ENCODE peak calls at places on chromosomes 7 and 10, in four cellular contexts. One of them, this sample, is unnamed.

GRCh38 chr7:1898628-1899185 is 228.6 kb downstream of the ELFN1 start:
- DNase-seq in RWPE1: no peak
- DNase-seq in GM19239: no peak
- DNase-seq in GM04503: no peak
- DNase-seq in this sample: no peak

GRCh38 chr7:115676080-115676479 is 354.5 kb downstream of the TFEC start:
- DNase-seq in RWPE1: peak; percentile 5
- DNase-seq in GM19239: no peak
- DNase-seq in GM04503: no peak
- DNase-seq in this sample: no peak

GRCh38 chr10:69492091-69492745 is 41.0 kb downstream of the TSPAN15 start:
- DNase-seq in RWPE1: no peak
- DNase-seq in GM19239: no peak
- DNase-seq in GM04503: no peak
- DNase-seq in this sample: no peak

GRCh38 chr7:99407849-99408346 is 499 bp downstream of the PDAP1 start:
- DNase-seq in RWPE1: peak; percentile 80
- DNase-seq in GM19239: no peak
- DNase-seq in GM04503: peak; percentile 27
- DNase-seq in this sample: peak; percentile 28

GRCh38 chr10:132676193-132676891 is 109.6 kb downstream of the NKX6-2 start:
- DNase-seq in RWPE1: no peak
- DNase-seq in GM19239: no peak
- DNase-seq in GM04503: no peak
- DNase-seq in this sample: no peak

GRCh38 chr7:30389793-30390192 is 88.8 kb downstream of the NOD1 start:
- DNase-seq in RWPE1: no peak
- DNase-seq in GM19239: no peak
- DNase-seq in GM04503: no peak
- DNase-seq in this sample: no peak

GRCh38 chr10:470339-471003 is 219.0 kb downstream of the DIP2C start:
- DNase-seq in RWPE1: no peak
- DNase-seq in GM19239: no peak
- DNase-seq in GM04503: no peak
- DNase-seq in this sample: no peak

GRCh38 chr10:132407846-132408278 is 10.9 kb downstream of the PWWP2B start:
- DNase-seq in RWPE1: peak; percentile 88
- DNase-seq in GM19239: no peak
- DNase-seq in GM04503: no peak
- DNase-seq in this sample: no peak

GRCh38 chr10:78109210-78109609 is 75.5 kb downstream of the RPS24 start:
- DNase-seq in RWPE1: no peak
- DNase-seq in GM19239: no peak
- DNase-seq in GM04503: no peak
- DNase-seq in this sample: no peak

GRCh38 chr7:20307901-20308300 is 22.8 kb upstream of the ITGB8 start:
- DNase-seq in RWPE1: no peak
- DNase-seq in GM19239: no peak
- DNase-seq in GM04503: no peak
- DNase-seq in this sample: no peak

GRCh38 chr7:143222782-143223181 is 945 bp downstream of the TAS2R40 start:
- DNase-seq in RWPE1: no peak
- DNase-seq in GM19239: no peak
- DNase-seq in GM04503: no peak
- DNase-seq in this sample: no peak

GRCh38 chr10:130932326-130933007 is 379.1 kb downstream of the TCERG1L start:
- DNase-seq in RWPE1: no peak
- DNase-seq in GM19239: no peak
- DNase-seq in GM04503: no peak
- DNase-seq in this sample: no peak

GRCh38 chr7:43164757-43165156 is 52.3 kb downstream of the HECW1 start:
- DNase-seq in RWPE1: peak; percentile 96
- DNase-seq in GM19239: peak; percentile 13
- DNase-seq in GM04503: peak; percentile 89
- DNase-seq in this sample: peak; percentile 89

GRCh38 chr7:115094163-115094562 is 172.3 kb downstream of the MDFIC start:
- DNase-seq in RWPE1: no peak
- DNase-seq in GM19239: no peak
- DNase-seq in GM04503: no peak
- DNase-seq in this sample: no peak